ENCODE peak calls at places on chromosomes 3 and 15, in nine cellular contexts. Z is IMR-90; J is psoas muscle; N is CD8-positive, alpha-beta T cell; H is heart right ventricle; K is GM12878; T is K562; Q is ovary; G is endodermal cell. M is an unnamed sample. For H3K4me1 and H3K27me3, the result is how much of the 10 kb centered on the place peaks cover.

GRCh38 chr3:196274585-196274984 is 12.9 kb downstream of the PCYT1A start:
- DNase-seq in K (peak), G (no peak), N (peak), Q (no peak), H (no peak), Z (peak), J (no peak), T (peak), M (no peak)

GRCh38 chr3:32124977-32125376 is 18.6 kb downstream of the GPD1L start:
- DNase-seq in Q (no peak), N (no peak), G (no peak), T (no peak), K (no peak), J (no peak), H (no peak), Z (no peak), M (no peak)

GRCh38 chr3:194124221-194124620 is 11.7 kb upstream of the HES1 start:
- DNase-seq in N (no peak), H (no peak), T (no peak), Q (no peak), G (no peak), K (no peak), J (no peak), Z (no peak), M (no peak)

GRCh38 chr15:66774001-66774814 is 72.2 kb downstream of the SMAD6 start:
- DNase-seq in K (no peak), G (peak), H (peak), N (peak), T (peak), J (peak), Q (peak), Z (peak), M (peak)

GRCh38 chr3:194031867-194032635 is 103.9 kb upstream of the HES1 start:
- DNase-seq in K (no peak), G (peak), T (no peak), Q (no peak), H (no peak), J (no peak), N (no peak), Z (no peak), M (no peak)

GRCh38 chr3:76415384-76415783 is 624.5 kb upstream of the ROBO2 start:
- DNase-seq in K (no peak), H (no peak), J (no peak), T (no peak), Q (no peak), Z (peak), N (no peak), G (no peak), M (no peak)

GRCh38 chr3:126490619-126491018 is 14.9 kb upstream of the ZXDC start:
- DNase-seq in J (no peak), T (peak), Q (no peak), Z (no peak), K (no peak), G (peak), N (no peak), H (no peak), M (peak)

GRCh38 chr3:71251156-71251775 is 332.3 kb downstream of the FOXP1 start:
- DNase-seq in J (no peak), G (no peak), Z (peak), H (no peak), T (no peak), Q (no peak), N (no peak), K (no peak), M (no peak)

GRCh38 chr3:172119266-172119957 is 80.0 kb downstream of the FNDC3B start:
- DNase-seq in Q (no peak), J (no peak), T (no peak), N (no peak), H (no peak), G (no peak), K (no peak), Z (no peak), M (no peak)

DNA sequence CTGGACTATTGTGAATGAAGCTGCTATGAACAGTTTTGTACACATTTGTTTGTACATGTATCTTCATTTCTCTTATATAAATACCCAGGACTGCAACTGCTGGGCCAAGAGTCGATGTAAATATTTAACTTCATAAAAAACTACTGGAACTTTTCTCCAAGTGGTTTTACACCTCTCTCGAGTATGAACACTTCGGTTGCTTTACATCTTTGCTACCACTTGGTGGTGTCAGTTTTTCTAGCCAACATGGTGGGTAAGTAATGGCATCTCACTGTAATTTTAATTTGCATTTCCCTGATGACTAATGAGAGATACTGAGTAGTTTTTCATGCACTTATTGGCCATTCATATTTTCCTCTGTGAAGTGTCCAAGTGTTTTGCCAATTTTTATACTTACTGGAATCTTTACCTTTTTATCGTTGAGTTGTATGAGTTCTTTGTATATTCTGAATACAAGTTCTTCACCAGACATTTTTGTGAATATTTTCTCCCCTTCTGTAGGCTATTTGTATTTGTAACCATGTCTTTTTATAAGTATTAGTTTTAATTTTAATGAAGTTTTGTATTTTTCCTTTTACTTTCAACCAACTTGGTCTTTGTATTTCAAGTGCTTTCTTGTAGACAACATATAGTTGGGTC is 44.4 kb downstream of the PCOLCE2 start:
- DNase-seq in T (peak), J (no peak), G (no peak), Q (no peak), N (no peak), H (no peak), Z (peak), K (no peak), M (no peak)
- H3K4me1 ChIP-seq in T (under half), J (under half), G (under half), Q (under half), N (under half), H (under half), Z (under half), K (under half), M (under half)

GRCh38 chr3:128993461-128994172 is at the start of gene CFAP92:
- DNase-seq in Q (peak), G (peak), K (no peak), J (peak), Z (peak), N (peak), T (peak), H (peak), M (peak)
- H3K27me3 ChIP-seq in Q (under half), G (half or more), K (under half), J (under half), Z (under half), N (under half), T (under half), H (under half), M (under half)

GRCh38 chr3:68207327-68207726 is 552.9 kb upstream of the SUCLG2 start:
- DNase-seq in Z (no peak), G (no peak), Q (no peak), K (no peak), J (no peak), N (no peak), T (no peak), H (no peak), M (no peak)

GRCh38 chr3:68211637-68212036 is 557.2 kb upstream of the SUCLG2 start:
- DNase-seq in N (no peak), H (no peak), Q (no peak), J (no peak), K (no peak), Z (no peak), G (no peak), T (no peak), M (no peak)

GRCh38 chr3:68206524-68207117 is 552.2 kb upstream of the SUCLG2 start:
- DNase-seq in N (no peak), Z (no peak), K (no peak), H (no peak), J (no peak), T (no peak), G (no peak), Q (no peak), M (no peak)
- TF ChIP-seq CTCF in N (no peak), Z (no peak), K (no peak), H (no peak), J (no peak), T (no peak), G (no peak), Q (no peak), M (no peak)

DNA sequence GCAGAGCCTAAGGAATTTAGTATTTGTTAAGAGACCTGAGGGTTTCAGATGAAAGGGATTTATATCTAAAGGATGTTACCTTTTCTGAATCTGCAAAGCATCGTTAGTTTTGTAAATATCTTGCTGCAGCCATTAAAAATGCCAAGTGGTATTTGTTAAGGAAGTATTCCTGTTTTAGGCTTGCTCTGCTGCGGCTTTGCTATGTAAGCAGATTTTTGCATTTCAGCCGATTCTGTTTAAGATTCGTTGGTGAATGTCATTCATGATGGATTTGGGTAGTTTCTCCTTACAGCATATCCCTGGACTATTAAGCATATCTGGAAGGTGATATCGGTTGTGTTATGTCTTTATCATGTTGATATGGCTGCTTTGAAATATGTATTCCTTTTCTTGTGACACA is 1.0 kb downstream of the USP8 start:
- DNase-seq in J (no peak), T (no peak), Q (no peak), K (no peak), G (no peak), N (no peak), H (no peak), Z (no peak), M (no peak)
- H3K4me1 ChIP-seq in J (under half), T (under half), Q (under half), K (under half), G (under half), N (under half), H (under half), Z (under half), M (under half)

M was measured in body of pancreas.